ENCODE peak calls at places on chromosomes 5 and 9, in five cellular contexts. A is AG04450, O is adipocyte, S is BJ, I is adrenal gland. D is an unnamed sample.
A peak's percentile ranks its signal among the peaks of the same experiment; 100 is the strongest.

GRCh38 chr9:38009990-38010389 is 59.0 kb downstream of the SHB start:
- DNase-seq in A (no peak), O (no peak), S (no peak), I (no peak), D (no peak)

GRCh38 chr5:64900618-64901017 is 131.9 kb downstream of the CWC27 start:
- DNase-seq in A (no peak), O (no peak), S (no peak), I (no peak), D (no peak)

GRCh38 chr5:120552638-120553037 is 88.5 kb downstream of the PRR16 start:
- DNase-seq in A (no peak), O (peak; percentile 37), S (no peak), I (no peak), D (no peak)

GRCh38 chr5:91257301-91257700 is 125.8 kb downstream of the ARRDC3 start:
- DNase-seq in A (no peak), O (peak; percentile 59), S (no peak), I (no peak), D (no peak)

GRCh38 chr9:36008774-36009300 is 27.9 kb upstream of the RECK start:
- DNase-seq in A (no peak), O (peak; percentile 77), S (no peak), I (peak; percentile 83), D (peak; percentile 78)

GRCh38 chr9:89797970-89798369 is 193.2 kb downstream of the GADD45G start:
- DNase-seq in A (no peak), O (no peak), S (no peak), I (no peak), D (no peak)

GRCh38 chr9:111803924-111804323 is 9.2 kb upstream of the SHOC1 start:
- DNase-seq in A (no peak), O (no peak), S (no peak), I (no peak), D (no peak)

GRCh38 chr5:87010736-87011135 is 256.9 kb upstream of the RASA1 start:
- DNase-seq in A (no peak), O (no peak), S (no peak), I (no peak), D (no peak)

GRCh38 chr5:3341446-3342240 is 254.0 kb upstream of the IRX1 start:
- DNase-seq in A (no peak), O (no peak), S (no peak), I (no peak), D (no peak)

GRCh38 chr9:31304576-31304975 is 1079.9 kb upstream of the ACO1 start:
- DNase-seq in A (no peak), O (peak; percentile 69), S (peak; percentile 26), I (no peak), D (no peak)

GRCh38 chr5:78794693-78795215 is 146.2 kb upstream of the LHFPL2 start:
- DNase-seq in A (no peak), O (no peak), S (no peak), I (no peak), D (no peak)

GRCh38 chr5:113488645-113489184 is 462 bp upstream of the MCC start:
- DNase-seq in A (no peak), O (no peak), S (no peak), I (no peak), D (no peak)

GRCh38 chr5:106818552-106818951 is 852.2 kb downstream of the EFNA5 start:
- DNase-seq in A (no peak), O (no peak), S (no peak), I (no peak), D (no peak)

GRCh38 chr9:137788561-137789294 is 88.9 kb upstream of the CACNA1B start:
- DNase-seq in A (no peak), O (no peak), S (no peak), I (no peak), D (no peak)

GRCh38 chr5:142816577-142816976 is 46.4 kb downstream of the ARHGAP26 start:
- DNase-seq in A (no peak), O (peak; percentile 45), S (no peak), I (peak; percentile 53), D (peak; percentile 58)

GRCh38 chr5:133564921-133565565 is 47.3 kb downstream of the FSTL4 start:
- DNase-seq in A (no peak), O (no peak), S (no peak), I (no peak), D (peak; percentile 6)

GRCh38 chr5:88834499-88834898 is 48.5 kb downstream of the MEF2C start:
- DNase-seq in A (no peak), O (no peak), S (no peak), I (no peak), D (no peak)

GRCh38 chr5:157352756-157353340 is 86.9 kb downstream of the CYFIP2 start:
- DNase-seq in A (no peak), O (no peak), S (no peak), I (no peak), D (no peak)

GRCh38 chr5:111853748-111854147 is 96.8 kb upstream of the NREP start:
- DNase-seq in A (no peak), O (no peak), S (no peak), I (no peak), D (no peak)

GRCh38 chr9:87694236-87694755 is 31.6 kb upstream of the CTSL start:
- DNase-seq in A (no peak), O (no peak), S (no peak), I (peak; percentile 6), D (no peak)

GRCh38 chr5:142597546-142598337 is 88.1 kb downstream of the FGF1 start:
- DNase-seq in A (peak; percentile 49), O (peak; percentile 82), S (no peak), I (peak; percentile 78), D (peak; percentile 92)

GRCh38 chr5:169301386-169301930 is 519 bp upstream of the SLIT3 start:
- DNase-seq in A (no peak), O (no peak), S (no peak), I (no peak), D (peak; percentile 20)
- H3K4me3 ChIP-seq in A (peak overlapping the region; percentile 38), O (peak overlapping the region; percentile 90), S (peak overlapping the region; percentile 26), I (no peak overlapping the region), D (peak overlapping the region; percentile 43)

GRCh38 chr9:132226571-132227430 is 64.9 kb downstream of the NTNG2 start:
- DNase-seq in A (no peak), O (no peak), S (no peak), I (no peak), D (no peak)
- H3K27me3 ChIP-seq in A (peaks cover 42% of the 10 kb centered on the region), O (peaks cover 81% of the 10 kb centered on the region), S (peaks cover 31% of the 10 kb centered on the region), I (peaks cover 6% of the 10 kb centered on the region), D (peaks cover 2% of the 10 kb centered on the region)

GRCh38 chr5:72503888-72504491 is 3.2 kb downstream of the ZNF366 start:
- DNase-seq in A (no peak), O (peak; percentile 36), S (no peak), I (no peak), D (no peak)

GRCh38 chr5:72507360-72508238 is at the start of gene ZNF366:
- DNase-seq in A (no peak), O (no peak), S (no peak), I (no peak), D (no peak)

GRCh38 chr5:72506150-72506549 is 1.1 kb downstream of the ZNF366 start:
- DNase-seq in A (no peak), O (no peak), S (no peak), I (no peak), D (no peak)

GRCh38 chr5:72505539-72505938 is 1.7 kb downstream of the ZNF366 start:
- DNase-seq in A (no peak), O (no peak), S (no peak), I (no peak), D (no peak)

DNA sequence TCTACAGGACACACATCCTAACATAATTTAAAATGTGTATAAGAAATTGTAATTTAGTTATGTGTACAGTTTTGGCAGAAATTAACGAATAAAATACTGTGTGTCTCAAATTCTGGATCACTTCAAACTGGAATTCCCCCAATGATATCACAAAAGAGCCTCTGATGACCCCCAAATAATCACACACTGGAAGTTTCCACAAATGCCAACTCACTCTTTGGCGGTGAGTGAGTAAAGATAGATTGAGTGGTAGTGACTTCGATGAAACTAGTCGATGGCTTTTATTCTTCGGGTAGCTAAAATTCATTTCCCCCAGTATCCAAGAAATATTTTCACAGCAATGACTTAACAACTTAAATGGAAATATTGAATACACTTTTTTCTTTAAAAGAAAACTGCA is 2.2 kb downstream of the ZNF366 start:
- DNase-seq in A (no peak), O (no peak), S (no peak), I (no peak), D (no peak)
- H3K4me3 ChIP-seq in A (no peak overlapping the region), O (no peak overlapping the region), S (no peak overlapping the region), I (no peak overlapping the region), D (no peak overlapping the region)

DNA sequence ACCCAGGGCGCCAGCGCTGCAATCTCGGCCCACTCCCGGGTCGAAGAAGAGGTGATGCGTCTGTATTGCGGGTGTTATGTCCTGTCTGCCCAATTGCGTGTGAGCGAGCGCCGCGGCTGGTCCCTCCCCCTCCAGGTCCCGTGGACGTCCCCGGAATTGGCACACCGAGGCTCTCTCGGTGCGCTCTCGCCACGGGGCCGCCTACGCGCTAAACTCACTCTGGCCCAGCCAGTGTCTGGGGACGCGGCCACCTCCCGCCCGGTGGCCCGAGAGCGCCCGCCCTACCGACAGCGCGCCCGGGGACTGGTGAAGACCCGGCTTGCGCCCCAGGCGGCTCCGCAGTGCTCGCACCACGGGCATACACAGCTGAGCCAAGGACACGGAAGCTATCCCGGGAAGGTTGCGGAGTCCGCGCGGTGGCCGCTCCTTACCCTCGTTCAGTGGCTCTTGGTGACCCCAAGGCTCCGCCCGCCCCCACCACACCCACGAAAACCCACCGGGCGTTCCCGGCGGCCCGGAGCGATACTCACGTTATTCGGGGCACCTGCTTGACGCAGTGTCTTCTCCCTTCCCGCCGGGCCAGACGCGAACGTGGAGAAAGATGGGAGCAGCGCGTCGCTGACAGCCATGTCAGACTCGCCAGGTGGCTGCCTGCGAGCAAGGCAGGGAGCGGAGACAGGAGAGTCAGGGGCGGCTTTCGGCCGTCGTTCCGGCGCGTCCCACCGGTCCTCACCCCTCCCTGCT is 997 bp downstream of the KLF4 start:
- DNase-seq in A (no peak), O (peak; percentile 82), S (no peak), I (peak; percentile 72), D (peak; percentile 44)
- H3K27me3 ChIP-seq in A (peaks cover 16% of the 10 kb centered on the region), O (no peaks in the 10 kb centered on the region), S (no peaks in the 10 kb centered on the region), I (no peaks in the 10 kb centered on the region), D (no peaks in the 10 kb centered on the region)

DNA sequence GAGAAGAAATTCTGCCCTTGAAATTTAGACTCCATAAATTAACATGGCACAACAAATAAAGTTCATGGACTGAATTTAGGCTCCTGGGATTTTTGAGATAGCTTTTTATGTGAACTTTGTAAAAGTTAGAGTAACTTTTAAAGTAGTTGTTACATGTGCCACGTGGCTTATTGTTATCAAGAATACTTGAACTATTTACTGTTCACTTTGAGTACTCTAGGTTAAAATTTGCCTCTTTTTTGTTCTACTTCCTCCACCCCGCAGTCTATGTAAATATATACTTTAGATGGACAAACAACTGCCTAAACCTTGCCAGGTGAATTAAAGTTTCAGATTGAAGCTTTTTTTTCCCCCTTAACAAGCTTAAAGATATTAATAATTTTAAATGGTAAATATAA is 457.9 kb downstream of the RAB3C start:
- DNase-seq in A (no peak), O (no peak), S (no peak), I (no peak), D (no peak)
- H3K4me3 ChIP-seq in A (no peak overlapping the region), O (no peak overlapping the region), S (no peak overlapping the region), I (no peak overlapping the region), D (no peak overlapping the region)

GRCh38 chr5:160542281-160542680 is 120.6 kb downstream of the PTTG1 start:
- DNase-seq in A (no peak), O (no peak), S (no peak), I (no peak), D (no peak)
- H3K27me3 ChIP-seq in A (peaks cover 3% of the 10 kb centered on the region), O (no peaks in the 10 kb centered on the region), S (no peaks in the 10 kb centered on the region), I (no peaks in the 10 kb centered on the region), D (peaks cover 2% of the 10 kb centered on the region)

D was measured in MG63.